ENCODE peak calls at places on chromosome 10, in six cellular contexts. Z is HepG2, R is HCT116, U is upper lobe of left lung, S is K562, Q is GM12878. M is an unnamed sample.

GRCh38 chr10:63633677-63634487 is 112.7 kb downstream of the REEP3 start:
- ATAC-seq in Q (no peak), U (no peak), S (no peak), R (no peak), Z (no peak), M (no peak)

GRCh38 chr10:4310153-4310552 is 515.9 kb upstream of the AKR1E2 start:
- ATAC-seq in U (no peak), Z (no peak), S (no peak), Q (no peak), R (no peak), M (no peak)

GRCh38 chr10:63430999-63431356 is 34.8 kb downstream of the JMJD1C start:
- ATAC-seq in S (no peak), Z (no peak), Q (no peak), U (no peak), R (no peak), M (no peak)

GRCh38 chr10:112383325-112383724 is 9.4 kb downstream of the ACSL5 start:
- ATAC-seq in S (peak), Q (no peak), Z (peak), R (peak), U (peak), M (peak)

GRCh38 chr10:124120410-124121061 is 27.1 kb upstream of the CHST15 start:
- ATAC-seq in Q (no peak), U (no peak), S (no peak), R (no peak), Z (no peak), M (no peak)

GRCh38 chr10:108894402-108895301 is 1028.7 kb downstream of the XPNPEP1 start:
- ATAC-seq in U (no peak), Z (no peak), Q (peak), S (no peak), R (no peak), M (no peak)

GRCh38 chr10:70145166-70145665 is 1.3 kb downstream of the TYSND1 start:
- ATAC-seq in Z (peak), R (peak), Q (no peak), U (no peak), S (no peak), M (peak)

GRCh38 chr10:37206132-37206531 is 80.7 kb downstream of the ANKRD30A start:
- ATAC-seq in R (no peak), S (no peak), U (no peak), Z (no peak), Q (no peak), M (no peak)

GRCh38 chr10:80104066-80104926 is 25.8 kb downstream of the TMEM254 start:
- ATAC-seq in Q (peak), Z (peak), U (peak), R (no peak), S (no peak), M (peak)

GRCh38 chr10:132912685-132913558 is 29.4 kb downstream of the CFAP46 start:
- ATAC-seq in Q (no peak), U (no peak), R (no peak), S (no peak), Z (no peak), M (no peak)

GRCh38 chr10:132397671-132398565 is 918 bp downstream of the PWWP2B start:
- ATAC-seq in U (peak), Z (no peak), R (peak), S (peak), Q (peak), M (no peak)

DNA sequence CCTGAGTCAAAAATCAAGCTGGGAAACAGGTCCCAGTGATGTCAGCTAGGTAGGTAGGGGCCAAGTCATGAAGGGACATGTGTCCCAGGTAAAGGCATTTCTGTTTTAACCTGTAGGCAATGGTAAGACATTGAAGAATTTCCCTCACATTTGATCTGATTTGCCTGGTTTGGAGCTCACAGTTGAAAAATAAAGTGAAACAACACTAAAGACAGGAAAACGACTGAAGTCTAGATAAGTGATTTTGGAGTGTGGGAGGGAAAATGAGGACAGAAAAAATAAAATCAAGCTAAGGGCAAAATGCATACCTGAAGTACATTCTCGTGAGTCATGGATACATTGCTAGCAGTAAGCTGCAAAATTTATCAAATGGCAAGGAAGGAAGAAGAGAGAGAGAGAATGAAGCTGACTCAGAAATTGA is 169.9 kb downstream of the SKIDA1 start:
- ATAC-seq in Z (no peak), R (no peak), Q (no peak), U (no peak), S (no peak), M (no peak)
- TF ChIP-seq POLR2A in Z (no peak), R (no peak), Q (no peak), U (no peak), S (no peak), M (no peak)

DNA sequence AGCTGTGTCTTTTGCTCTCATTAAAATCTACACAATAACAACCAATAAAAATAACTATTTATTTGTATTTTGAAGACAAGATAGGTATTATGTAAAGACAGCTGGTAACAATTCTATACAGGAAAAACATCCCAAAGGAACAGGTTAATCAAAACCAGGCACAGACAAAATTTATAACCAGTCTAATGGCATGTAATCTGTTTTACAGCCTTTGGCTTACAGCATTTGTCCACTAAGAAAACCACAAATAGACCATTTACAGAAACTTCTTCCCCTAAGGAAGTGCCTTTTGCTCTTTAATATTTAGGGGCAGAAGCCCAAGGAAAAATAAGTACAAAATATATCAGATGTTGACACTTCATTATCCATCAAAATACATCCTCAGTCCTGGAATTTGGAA is 65.0 kb downstream of the SVIL start:
- ATAC-seq in U (no peak), Z (no peak), Q (no peak), S (no peak), R (no peak), M (no peak)
- TF ChIP-seq POLR2AphosphoS5 in U (no peak), Z (no peak), Q (no peak), S (no peak), R (no peak), M (no peak)

DNA sequence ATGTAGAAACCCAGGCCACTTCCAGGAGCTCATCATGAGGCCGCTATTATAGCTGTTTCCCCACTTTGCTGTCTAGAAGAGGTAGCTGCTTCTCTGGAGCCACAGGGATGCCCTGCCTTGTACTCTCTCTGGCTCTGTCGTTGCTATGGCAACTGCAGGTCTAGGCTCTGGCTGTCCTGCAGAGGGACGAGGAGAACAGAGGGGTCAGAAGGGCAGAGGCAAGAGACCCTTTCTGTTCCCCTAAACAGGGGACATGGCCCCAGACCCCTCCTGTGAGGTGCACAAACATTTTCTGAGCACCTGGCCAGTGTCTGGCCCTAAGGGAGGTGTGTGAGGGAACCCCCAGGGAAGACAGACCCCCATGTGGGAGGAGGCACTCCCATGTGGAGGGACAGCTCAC is 31.4 kb downstream of the ITPRIP start:
- ATAC-seq in Q (no peak), R (no peak), S (no peak), Z (no peak), U (no peak), M (no peak)
- TF ChIP-seq POLR2A in Q (no peak), R (no peak), S (no peak), Z (no peak), U (no peak), M (no peak)

GRCh38 chr10:31121074-31121685 is 89.5 kb upstream of the ZNF438 start:
- ATAC-seq in Q (no peak), U (no peak), Z (no peak), S (no peak), R (no peak), M (no peak)

GRCh38 chr10:31118561-31118960 is 86.9 kb upstream of the ZNF438 start:
- ATAC-seq in R (no peak), U (no peak), Q (no peak), Z (no peak), S (no peak), M (no peak)

GRCh38 chr10:31121797-31122586 is 90.3 kb upstream of the ZNF438 start:
- ATAC-seq in Q (peak), U (no peak), Z (no peak), S (no peak), R (no peak), M (no peak)

GRCh38 chr10:31123946-31124345 is 92.3 kb upstream of the ZNF438 start:
- ATAC-seq in U (no peak), S (no peak), Q (no peak), R (no peak), Z (no peak), M (no peak)

GRCh38 chr10:31120392-31120791 is 88.7 kb upstream of the ZNF438 start:
- ATAC-seq in S (no peak), R (no peak), Z (no peak), Q (no peak), U (no peak), M (no peak)
- TF ChIP-seq POLR2AphosphoS5 in S (no peak), R (no peak), Z (no peak), Q (no peak), U (no peak), M (peak)

DNA sequence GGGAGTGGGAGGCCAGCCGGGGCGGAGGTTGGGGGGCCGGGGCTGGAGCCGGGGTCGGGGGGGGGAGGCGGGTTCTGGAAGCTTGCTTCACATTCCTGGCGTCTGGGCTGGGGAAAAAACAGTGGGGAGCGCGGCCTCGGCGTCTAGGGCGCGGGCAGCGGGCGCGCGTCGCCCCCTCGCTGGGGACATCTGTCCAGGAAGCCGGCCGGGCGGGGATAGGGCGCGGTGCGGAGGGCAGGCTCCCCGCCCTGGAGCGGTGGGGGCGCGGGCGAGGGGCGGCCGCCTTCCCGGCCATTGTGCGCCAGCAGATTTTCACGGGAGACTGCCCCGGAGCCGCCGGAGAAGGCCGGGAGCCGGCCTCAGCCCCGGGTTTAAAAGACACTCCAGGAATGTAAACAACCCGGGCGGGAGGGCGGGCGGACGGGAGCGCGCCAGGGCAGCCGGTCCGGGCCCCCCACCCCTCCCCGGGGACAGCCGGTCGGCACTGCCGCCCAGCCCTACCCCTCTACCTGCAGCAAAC is 1.4 kb downstream of the ZMIZ1 start:
- ATAC-seq in Q (no peak), R (no peak), S (peak), U (peak), Z (peak), M (peak)
- TF ChIP-seq POLR2A in Q (no peak), R (no peak), S (no peak), U (no peak), Z (no peak), M (no peak)

M was measured in gastroesophageal sphincter.